ENCODE peak calls at places on chromosomes 3 and 15, in nine cellular contexts. B is posterior vena cava, N is Caki2, O is ovary, H is GM23338, E is ecto neural progenitor cell, W is B cell, M is non-pigmented ciliary epithelial cell, J is posterior cingulate gyrus. R is an unnamed sample.

GRCh38 chr15:76309561-76310330 is 1.5 kb downstream of the ETFA start:
- DNase-seq in B (no peak), N (peak; percentile 32), O (no peak), H (no peak), E (no peak), W (no peak), M (no peak), J (no peak), R (no peak)

GRCh38 chr3:185460719-185461350 is 38.0 kb downstream of the TMEM41A start:
- DNase-seq in B (no peak), N (peak; percentile 39), O (no peak), H (peak; percentile 63), E (no peak), W (no peak), M (peak; percentile 6), J (no peak), R (no peak)

GRCh38 chr15:26864664-26865191 is 2.1 kb upstream of the GABRA5 start:
- DNase-seq in B (no peak), N (peak; percentile 50), O (no peak), H (peak; percentile 90), E (no peak), W (no peak), M (peak; percentile 18), J (peak; percentile 51), R (peak; percentile 30)

GRCh38 chr3:98793971-98794370 is 30.8 kb downstream of the ST3GAL6 start:
- DNase-seq in B (no peak), N (no peak), O (no peak), H (no peak), E (no peak), W (no peak), M (no peak), J (no peak), R (no peak)

GRCh38 chr3:132405188-132405587 is 12.1 kb upstream of the DNAJC13 start:
- DNase-seq in B (no peak), N (no peak), O (no peak), H (no peak), E (no peak), W (no peak), M (no peak), J (no peak), R (no peak)

GRCh38 chr15:86773766-86774165 is 694.1 kb downstream of the AGBL1 start:
- DNase-seq in B (no peak), N (no peak), O (no peak), H (peak; percentile 1), E (no peak), W (no peak), M (no peak), J (no peak), R (no peak)

GRCh38 chr3:129577925-129578742 is 28.3 kb downstream of the PLXND1 start:
- DNase-seq in B (no peak), N (no peak), O (peak; percentile 16), H (no peak), E (no peak), W (peak; percentile 77), M (no peak), J (no peak), R (no peak)

GRCh38 chr3:170128259-170128976 is 53.1 kb downstream of the PHC3 start:
- DNase-seq in B (no peak), N (no peak), O (no peak), H (no peak), E (no peak), W (peak; percentile 63), M (no peak), J (no peak), R (no peak)

GRCh38 chr15:67013696-67014095 is 51.7 kb upstream of the SMAD3 start:
- DNase-seq in B (no peak), N (no peak), O (no peak), H (peak; percentile 87), E (peak; percentile 60), W (no peak), M (peak; percentile 74), J (no peak), R (no peak)

GRCh38 chr15:70584441-70584837 is 178.9 kb downstream of the UACA start:
- DNase-seq in B (no peak), N (no peak), O (no peak), H (no peak), E (no peak), W (no peak), M (no peak), J (no peak), R (no peak)

GRCh38 chr3:10753964-10754363 is 62.1 kb upstream of the SLC6A11 start:
- DNase-seq in B (no peak), N (peak; percentile 33), O (peak; percentile 32), H (peak; percentile 87), E (peak; percentile 85), W (peak; percentile 15), M (no peak), J (no peak), R (no peak)

GRCh38 chr3:183149915-183150825 is 12.4 kb downstream of the LAMP3 start:
- DNase-seq in B (no peak), N (no peak), O (no peak), H (peak; percentile 12), E (no peak), W (no peak), M (no peak), J (no peak), R (no peak)

GRCh38 chr3:112389961-112390360 is 57.0 kb downstream of the CD200 start:
- DNase-seq in B (no peak), N (no peak), O (no peak), H (no peak), E (no peak), W (no peak), M (no peak), J (no peak), R (no peak)

GRCh38 chr15:43550527-43551363 is 33.3 kb downstream of the MAP1A start:
- DNase-seq in B (no peak), N (no peak), O (no peak), H (no peak), E (no peak), W (no peak), M (peak; percentile 26), J (no peak), R (no peak)

GRCh38 chr15:70266412-70267089 is 168.8 kb upstream of the TLE3 start:
- DNase-seq in B (peak; percentile 96), N (peak; percentile 27), O (peak; percentile 82), H (no peak), E (no peak), W (peak; percentile 43), M (no peak), J (peak; percentile 51), R (no peak)

GRCh38 chr15:91414124-91414523 is 314.1 kb downstream of the SV2B start:
- DNase-seq in B (no peak), N (no peak), O (no peak), H (no peak), E (no peak), W (no peak), M (no peak), J (no peak), R (no peak)

GRCh38 chr3:55481067-55481917 is 5.8 kb downstream of the WNT5A start:
- DNase-seq in B (no peak), N (no peak), O (peak; percentile 70), H (peak; percentile 48), E (peak; percentile 70), W (no peak), M (no peak), J (peak; percentile 11), R (no peak)

GRCh38 chr15:77508541-77509505 is 88.1 kb downstream of the HMG20A start:
- DNase-seq in B (peak; percentile 89), N (no peak), O (no peak), H (peak; percentile 43), E (no peak), W (no peak), M (no peak), J (no peak), R (no peak)

GRCh38 chr15:30882861-30883433 is 20.8 kb upstream of the FAN1 start:
- DNase-seq in B (no peak), N (no peak), O (no peak), H (no peak), E (no peak), W (no peak), M (no peak), J (no peak), R (no peak)

GRCh38 chr3:108940568-108941285 is 13.0 kb downstream of the GUCA1C start:
- DNase-seq in B (no peak), N (peak; percentile 68), O (no peak), H (no peak), E (no peak), W (no peak), M (no peak), J (no peak), R (no peak)

GRCh38 chr3:16179771-16180736 is 5.6 kb downstream of the GALNT15 start:
- DNase-seq in B (no peak), N (no peak), O (no peak), H (no peak), E (peak; percentile 55), W (no peak), M (no peak), J (no peak), R (no peak)

GRCh38 chr3:197298858-197299854 is 744 bp upstream of the DLG1 start:
- DNase-seq in B (peak; percentile 81), N (peak; percentile 68), O (peak; percentile 52), H (peak; percentile 81), E (peak; percentile 65), W (peak; percentile 50), M (no peak), J (no peak), R (no peak)

GRCh38 chr3:72311425-72311824 is 526.5 kb upstream of the PROK2 start:
- DNase-seq in B (no peak), N (no peak), O (no peak), H (no peak), E (no peak), W (no peak), M (no peak), J (no peak), R (no peak)

GRCh38 chr15:85457392-85457968 is 77.1 kb downstream of the AKAP13 start:
- DNase-seq in B (no peak), N (no peak), O (no peak), H (no peak), E (no peak), W (peak; percentile 64), M (no peak), J (no peak), R (no peak)

GRCh38 chr15:55387027-55387426 is 21.1 kb downstream of the CCPG1 start:
- DNase-seq in B (no peak), N (no peak), O (no peak), H (no peak), E (no peak), W (no peak), M (no peak), J (no peak), R (no peak)

GRCh38 chr3:131053021-131053420 is 26.3 kb downstream of the NEK11 start:
- DNase-seq in B (no peak), N (no peak), O (no peak), H (no peak), E (no peak), W (no peak), M (no peak), J (no peak), R (no peak)

GRCh38 chr3:65483475-65483874 is 555.2 kb downstream of the MAGI1 start:
- DNase-seq in B (no peak), N (no peak), O (peak; percentile 26), H (peak; percentile 81), E (no peak), W (no peak), M (no peak), J (peak; percentile 76), R (peak; percentile 45)

GRCh38 chr3:141237701-141238521 is 6.3 kb downstream of the PXYLP1 start:
- DNase-seq in B (no peak), N (no peak), O (no peak), H (no peak), E (no peak), W (no peak), M (no peak), J (peak; percentile 74), R (peak; percentile 69)

GRCh38 chr3:69665026-69665739 is 74.1 kb upstream of the MITF start:
- DNase-seq in B (no peak), N (peak; percentile 76), O (no peak), H (no peak), E (no peak), W (no peak), M (no peak), J (no peak), R (no peak)

GRCh38 chr3:184467171-184467570 is 87.3 kb downstream of the CHRD start:
- DNase-seq in B (no peak), N (no peak), O (no peak), H (no peak), E (no peak), W (no peak), M (no peak), J (no peak), R (no peak)

GRCh38 chr3:47007482-47008257 is 28.2 kb downstream of the NBEAL2 start:
- DNase-seq in B (no peak), N (no peak), O (peak; percentile 28), H (no peak), E (peak; percentile 46), W (no peak), M (no peak), J (no peak), R (no peak)